ENCODE peak calls at places on chromosome 18, in five cellular contexts. W, N, U, G and F are unnamed samples.

GRCh38 chr18:649341-649740 is 8.1 kb upstream of the TYMS start:
- DNase-seq in W (no peak), N (no peak), U (no peak), G (no peak), F (no peak)

GRCh38 chr18:29154758-29155725 is 978.1 kb upstream of the CDH2 start:
- DNase-seq in W (no peak), N (no peak), U (no peak), G (no peak), F (no peak)

GRCh38 chr18:79523738-79524180 is 128.0 kb downstream of the NFATC1 start:
- DNase-seq in W (no peak), N (no peak), U (no peak), G (no peak), F (peak; percentile 44)

GRCh38 chr18:30675072-30675471 is 367.5 kb downstream of the DSC3 start:
- DNase-seq in W (no peak), N (no peak), U (no peak), G (no peak), F (no peak)

GRCh38 chr18:36890598-36890997 is 61.7 kb downstream of the KIAA1328 start:
- DNase-seq in W (no peak), N (no peak), U (no peak), G (no peak), F (no peak)

GRCh38 chr18:79850731-79851130 is 53.0 kb downstream of the KCNG2 start:
- DNase-seq in W (no peak), N (no peak), U (no peak), G (no peak), F (no peak)

GRCh38 chr18:961644-962355 is 57.1 kb downstream of the ADCYAP1 start:
- DNase-seq in W (peak; percentile 51), N (peak; percentile 84), U (no peak), G (no peak), F (peak; percentile 45)

GRCh38 chr18:33755918-33756590 is 178.0 kb downstream of the ASXL3 start:
- DNase-seq in W (peak; percentile 54), N (peak; percentile 77), U (no peak), G (no peak), F (no peak)

GRCh38 chr18:21912339-21913239 is 172.0 kb downstream of the MIB1 start:
- DNase-seq in W (no peak), N (peak; percentile 81), U (no peak), G (no peak), F (no peak)

GRCh38 chr18:72174972-72175649 is 369.0 kb downstream of the CBLN2 start:
- DNase-seq in W (no peak), N (no peak), U (no peak), G (no peak), F (no peak)

DNA sequence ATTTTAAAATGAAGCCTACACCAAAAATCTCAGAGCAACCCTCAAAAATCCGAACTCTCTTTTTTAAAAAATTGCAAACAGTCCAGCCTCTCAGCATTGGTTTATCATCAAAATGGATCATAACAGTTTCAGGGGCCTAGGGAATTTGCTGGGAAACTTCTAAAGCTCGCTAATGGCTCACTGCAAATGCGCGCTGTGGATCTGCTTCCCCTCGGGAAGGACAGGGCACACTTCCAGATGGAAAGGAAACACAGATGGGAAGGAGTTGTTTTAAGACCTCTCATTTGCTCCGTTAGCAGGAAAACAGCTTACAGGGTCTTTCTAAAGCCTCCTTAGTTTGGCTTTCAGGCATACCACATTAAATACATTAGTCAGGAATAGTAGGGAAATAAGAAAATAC is 27.2 kb downstream of the FECH start:
- DNase-seq in W (no peak), N (no peak), U (no peak), G (no peak), F (no peak)
- H3K36me3 ChIP-seq in W (peaks cover 30% of the 10 kb centered on the region), N (peaks cover 49% of the 10 kb centered on the region), U (no peaks in the 10 kb centered on the region), G (peaks cover 7% of the 10 kb centered on the region), F (no peaks in the 10 kb centered on the region)

DNA sequence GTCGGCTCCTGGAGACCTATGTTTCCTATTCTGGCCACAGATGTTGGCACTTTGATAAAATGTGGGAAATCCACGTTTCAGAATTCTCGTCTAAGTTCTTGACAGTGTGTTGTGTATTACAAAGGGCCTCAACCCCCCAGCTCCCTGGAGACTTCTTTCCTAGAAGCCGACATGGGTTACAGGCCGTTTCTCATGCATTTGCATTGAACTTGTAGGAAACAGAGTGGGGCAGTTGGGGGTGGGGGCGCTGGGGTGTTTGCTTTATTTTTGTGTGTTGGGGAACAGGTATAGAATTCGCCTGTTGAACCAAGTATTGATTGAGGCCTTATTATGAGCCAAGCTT is 104.0 kb downstream of the CABLES1 start:
- DNase-seq in W (no peak), N (no peak), U (no peak), G (no peak), F (no peak)
- TF ChIP-seq CTCF in W (no peak), N (no peak), U (no peak), G (no peak), F (no peak)

GRCh38 chr18:23234619-23235018 is 99.3 kb downstream of the CABLES1 start:
- DNase-seq in W (no peak), N (no peak), U (no peak), G (no peak), F (no peak)

GRCh38 chr18:23237524-23238151 is 102.4 kb downstream of the CABLES1 start:
- DNase-seq in W (no peak), N (peak; percentile 77), U (peak; percentile 73), G (peak; percentile 57), F (no peak)

GRCh38 chr18:23235336-23235735 is 100.1 kb downstream of the CABLES1 start:
- DNase-seq in W (no peak), N (no peak), U (no peak), G (no peak), F (no peak)

GRCh38 chr18:23236876-23237468 is 101.7 kb downstream of the CABLES1 start:
- DNase-seq in W (no peak), N (no peak), U (no peak), G (no peak), F (no peak)

GRCh38 chr18:23235860-23236259 is 100.6 kb downstream of the CABLES1 start:
- DNase-seq in W (no peak), N (peak; percentile 74), U (no peak), G (no peak), F (no peak)
- H3K36me3 ChIP-seq in W (no peaks in the 10 kb centered on the region), N (peaks cover 5% of the 10 kb centered on the region), U (no peaks in the 10 kb centered on the region), G (no peaks in the 10 kb centered on the region), F (no peaks in the 10 kb centered on the region)

DNA sequence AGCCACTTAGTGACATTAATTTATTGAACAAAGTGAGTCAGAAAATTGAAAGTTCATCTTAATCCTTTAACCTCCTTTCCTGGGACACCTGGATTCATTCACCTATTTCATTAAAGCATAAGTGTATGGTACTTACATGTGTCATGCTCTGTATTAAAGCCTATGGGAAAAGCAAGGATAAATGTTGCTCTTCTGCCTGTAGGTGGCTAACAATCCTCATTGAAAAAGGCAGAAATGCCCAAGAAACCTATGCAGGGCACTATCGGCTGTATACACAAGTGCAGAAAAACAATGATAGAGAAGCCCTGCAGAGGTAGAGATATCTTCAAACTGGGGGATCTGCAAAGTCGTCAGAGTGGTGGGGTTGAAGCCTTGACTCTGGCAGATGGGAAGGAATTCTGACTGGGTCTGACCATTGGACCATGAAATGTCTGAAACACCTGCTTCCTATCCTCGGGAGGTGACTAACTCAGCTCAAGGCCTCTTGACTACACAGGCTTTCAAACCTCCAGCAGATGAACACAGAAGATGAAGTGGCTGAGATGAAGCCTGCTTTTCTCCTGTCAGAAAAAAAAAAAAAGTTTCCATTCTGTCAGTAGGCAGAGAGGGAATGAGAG is 83.1 kb downstream of the DCC start:
- DNase-seq in W (peak; percentile 83), N (no peak), U (no peak), G (no peak), F (no peak)
- TF ChIP-seq CTCF in W (peak; percentile 58), N (peak; percentile 75), U (no peak), G (no peak), F (no peak)

GRCh38 chr18:76905821-76906220 is 83.5 kb downstream of the ZNF236 start:
- DNase-seq in W (no peak), N (no peak), U (no peak), G (no peak), F (no peak)

GRCh38 chr18:76903386-76903785 is 81.0 kb downstream of the ZNF236 start:
- DNase-seq in W (no peak), N (no peak), U (no peak), G (no peak), F (no peak)

GRCh38 chr18:76909418-76909817 is 87.1 kb downstream of the ZNF236 start:
- DNase-seq in W (no peak), N (no peak), U (no peak), G (no peak), F (no peak)

GRCh38 chr18:76911440-76911839 is 89.1 kb downstream of the ZNF236 start:
- DNase-seq in W (no peak), N (no peak), U (no peak), G (no peak), F (no peak)

GRCh38 chr18:76908277-76908676 is 85.9 kb downstream of the ZNF236 start:
- DNase-seq in W (no peak), N (no peak), U (no peak), G (no peak), F (no peak)
- H3K36me3 ChIP-seq in W (peaks cover 25% of the 10 kb centered on the region), N (peaks cover 85% of the 10 kb centered on the region), U (no peaks in the 10 kb centered on the region), G (peaks cover 19% of the 10 kb centered on the region), F (peaks cover 32% of the 10 kb centered on the region)

GRCh38 chr18:44464401-44465185 is 216.1 kb upstream of the SETBP1 start:
- DNase-seq in W (no peak), N (no peak), U (no peak), G (no peak), F (no peak)

GRCh38 chr18:44453505-44453904 is 227.2 kb upstream of the SETBP1 start:
- DNase-seq in W (no peak), N (no peak), U (no peak), G (no peak), F (no peak)

GRCh38 chr18:44458777-44459176 is 221.9 kb upstream of the SETBP1 start:
- DNase-seq in W (no peak), N (no peak), U (no peak), G (no peak), F (no peak)
- TF ChIP-seq CTCF in W (no peak), N (peak; percentile 23), U (no peak), G (no peak), F (no peak)